ENCODE peak calls at places on chromosomes 4 and X, in eight cellular contexts. X is fibroblast of pulmonary artery, Z is kidney, A is spleen, K is mammary epithelial cell, P is astrocyte of the cerebellum, G is HFF-Myc, Y is PC-3. U is an unnamed sample.
A peak's percentile ranks its signal among the peaks of the same experiment; 100 is the strongest.

GRCh38 chr4:86606809-86607208 is 12.7 kb downstream of the PTPN13 start:
- DNase-seq in X (no peak), Z (no peak), A (no peak), K (no peak), P (no peak), G (no peak), Y (no peak), U (no peak)

GRCh38 chr4:42348692-42349091 is 48.6 kb upstream of the SHISA3 start:
- DNase-seq in X (no peak), Z (peak; percentile 55), A (no peak), K (no peak), P (no peak), G (no peak), Y (no peak), U (no peak)

GRCh38 chr4:101615652-101616051 is 174.9 kb upstream of the BANK1 start:
- DNase-seq in X (no peak), Z (no peak), A (no peak), K (no peak), P (no peak), G (no peak), Y (no peak), U (no peak)

GRCh38 chr4:134510544-134510943 is 309.0 kb upstream of the PABPC4L start:
- DNase-seq in X (no peak), Z (no peak), A (no peak), K (no peak), P (no peak), G (no peak), Y (no peak), U (no peak)

GRCh38 chr4:87257523-87257922 is 37.1 kb upstream of the KLHL8 start:
- DNase-seq in X (no peak), Z (no peak), A (no peak), K (no peak), P (no peak), G (no peak), Y (no peak), U (no peak)

GRCh38 chrX:103629295-103630170 is 758 bp downstream of the TCEAL1 start:
- DNase-seq in X (peak; percentile 64), Z (peak; percentile 89), A (peak; percentile 83), K (peak; percentile 46), P (no peak), G (no peak), Y (peak; percentile 75), U (peak; percentile 65)

GRCh38 chr4:51906167-51906647 is 63.3 kb downstream of the DCUN1D4 start:
- DNase-seq in X (peak; percentile 16), Z (no peak), A (no peak), K (no peak), P (no peak), G (no peak), Y (peak; percentile 13), U (no peak)

GRCh38 chr4:120395746-120396145 is 329.1 kb upstream of the MAD2L1 start:
- DNase-seq in X (no peak), Z (no peak), A (peak; percentile 39), K (no peak), P (no peak), G (no peak), Y (no peak), U (no peak)

GRCh38 chr4:62131049-62131448 is 930.9 kb downstream of the ADGRL3 start:
- DNase-seq in X (no peak), Z (no peak), A (peak; percentile 34), K (no peak), P (no peak), G (no peak), Y (no peak), U (no peak)

GRCh38 chr4:81030617-81031388 is at the start of gene BMP3:
- DNase-seq in X (no peak), Z (peak; percentile 70), A (peak; percentile 73), K (peak; percentile 25), P (no peak), G (no peak), Y (peak; percentile 54), U (peak; percentile 29)

GRCh38 chrX:20431486-20431885 is 164.8 kb upstream of the RPS6KA3 start:
- DNase-seq in X (no peak), Z (no peak), A (no peak), K (no peak), P (no peak), G (no peak), Y (no peak), U (no peak)

DNA sequence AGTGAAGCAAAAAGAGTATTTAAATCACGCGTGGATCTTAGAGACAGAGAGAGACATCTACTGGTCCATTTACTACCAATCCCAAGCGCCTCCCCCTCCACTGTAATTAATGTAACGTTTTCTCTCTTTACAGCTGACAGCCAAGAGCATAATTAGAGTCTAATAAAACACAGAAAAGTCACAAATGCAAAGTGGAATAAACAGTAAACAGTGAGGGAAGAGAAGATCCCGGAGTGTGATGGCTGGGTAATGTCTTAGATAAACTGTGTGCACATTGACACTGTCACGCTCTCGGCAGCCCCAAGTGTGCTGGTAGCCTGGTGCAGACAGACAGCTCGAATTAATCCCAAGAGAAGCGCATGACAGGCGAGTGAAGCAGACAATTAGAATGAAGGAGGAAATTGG is 100.3 kb downstream of the CXXC4 start:
- DNase-seq in X (no peak), Z (no peak), A (no peak), K (no peak), P (no peak), G (no peak), Y (no peak), U (no peak)
- TF ChIP-seq CTCF in X (no peak), Z (no peak), A (no peak), K (no peak), P (no peak), G (no peak), Y (no peak), U (no peak)

DNA sequence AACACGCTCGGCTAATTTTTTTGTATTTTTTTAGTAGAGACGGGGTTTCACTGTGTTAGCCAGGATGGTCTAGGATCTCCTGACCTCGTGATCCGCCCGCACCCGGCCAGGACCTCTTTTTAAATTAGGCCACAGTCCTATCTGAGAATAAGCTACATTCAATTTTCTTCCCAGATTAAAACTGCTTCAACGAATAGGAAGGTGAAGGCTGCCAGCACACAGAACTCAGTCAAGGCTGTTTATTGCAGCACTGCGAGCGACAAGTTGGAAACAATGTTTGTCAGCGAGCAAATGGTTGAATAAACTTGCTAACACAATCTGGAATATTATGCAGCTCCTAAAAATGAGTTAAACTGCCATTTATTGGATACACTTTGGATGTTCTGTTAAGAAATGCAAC is 1.9 kb downstream of the GRPEL1 start:
- DNase-seq in X (no peak), Z (no peak), A (no peak), K (no peak), P (no peak), G (no peak), Y (no peak), U (no peak)
- H3K4me3 ChIP-seq in X (no peak overlapping the region), Z (no peak overlapping the region), A (peak overlapping the region; percentile 89), K (no peak overlapping the region), P (no peak overlapping the region), G (peak overlapping the region; percentile 65), Y (peak overlapping the region; percentile 96), U (no peak overlapping the region)

GRCh38 chr4:184669251-184669650 is 19.7 kb downstream of the PRIMPOL start:
- DNase-seq in X (no peak), Z (no peak), A (no peak), K (no peak), P (no peak), G (no peak), Y (no peak), U (no peak)

GRCh38 chr4:184668511-184669114 is 19.1 kb downstream of the PRIMPOL start:
- DNase-seq in X (peak; percentile 33), Z (no peak), A (no peak), K (no peak), P (no peak), G (no peak), Y (no peak), U (no peak)

GRCh38 chr4:184671101-184671500 is 21.6 kb downstream of the PRIMPOL start:
- DNase-seq in X (no peak), Z (no peak), A (no peak), K (peak; percentile 64), P (no peak), G (no peak), Y (no peak), U (no peak)

GRCh38 chr4:184666670-184667069 is 17.1 kb downstream of the PRIMPOL start:
- DNase-seq in X (no peak), Z (no peak), A (no peak), K (no peak), P (no peak), G (no peak), Y (no peak), U (no peak)

DNA sequence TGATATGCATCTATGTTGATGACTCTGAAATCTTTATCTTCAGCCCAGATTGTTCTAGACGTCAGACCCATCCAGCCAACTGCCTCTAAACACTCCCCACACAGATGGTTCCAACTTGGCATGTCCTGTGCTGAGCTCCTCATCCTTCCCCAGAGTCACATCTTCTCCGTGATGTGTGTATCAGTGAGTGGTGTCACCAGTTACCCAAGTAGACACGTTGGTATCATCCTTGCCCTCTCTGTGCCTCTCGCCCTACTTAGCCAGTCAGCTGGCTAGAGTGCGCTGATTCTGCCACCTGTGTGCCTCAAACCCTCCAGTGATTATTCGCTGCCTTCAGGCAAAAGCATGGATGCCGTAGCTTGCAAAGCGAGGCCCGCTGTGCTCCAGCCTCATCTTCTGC is 18.6 kb downstream of the PRIMPOL start:
- DNase-seq in X (no peak), Z (no peak), A (no peak), K (no peak), P (no peak), G (no peak), Y (no peak), U (no peak)
- TF ChIP-seq CTCF in X (no peak), Z (no peak), A (no peak), K (no peak), P (no peak), G (no peak), Y (no peak), U (no peak)

GRCh38 chr4:70893790-70894189 is 8.4 kb upstream of the MOB1B start:
- DNase-seq in X (no peak), Z (no peak), A (no peak), K (no peak), P (no peak), G (no peak), Y (no peak), U (no peak)

GRCh38 chr4:70892086-70892769 is 9.9 kb upstream of the MOB1B start:
- DNase-seq in X (peak; percentile 10), Z (no peak), A (no peak), K (no peak), P (no peak), G (no peak), Y (no peak), U (no peak)

GRCh38 chr4:70901607-70901983 is 574 bp upstream of the MOB1B start:
- DNase-seq in X (no peak), Z (no peak), A (no peak), K (peak; percentile 2), P (no peak), G (no peak), Y (no peak), U (no peak)

GRCh38 chr4:70895405-70895804 is 6.8 kb upstream of the MOB1B start:
- DNase-seq in X (peak; percentile 8), Z (no peak), A (no peak), K (peak; percentile 17), P (peak; percentile 31), G (no peak), Y (no peak), U (no peak)

DNA sequence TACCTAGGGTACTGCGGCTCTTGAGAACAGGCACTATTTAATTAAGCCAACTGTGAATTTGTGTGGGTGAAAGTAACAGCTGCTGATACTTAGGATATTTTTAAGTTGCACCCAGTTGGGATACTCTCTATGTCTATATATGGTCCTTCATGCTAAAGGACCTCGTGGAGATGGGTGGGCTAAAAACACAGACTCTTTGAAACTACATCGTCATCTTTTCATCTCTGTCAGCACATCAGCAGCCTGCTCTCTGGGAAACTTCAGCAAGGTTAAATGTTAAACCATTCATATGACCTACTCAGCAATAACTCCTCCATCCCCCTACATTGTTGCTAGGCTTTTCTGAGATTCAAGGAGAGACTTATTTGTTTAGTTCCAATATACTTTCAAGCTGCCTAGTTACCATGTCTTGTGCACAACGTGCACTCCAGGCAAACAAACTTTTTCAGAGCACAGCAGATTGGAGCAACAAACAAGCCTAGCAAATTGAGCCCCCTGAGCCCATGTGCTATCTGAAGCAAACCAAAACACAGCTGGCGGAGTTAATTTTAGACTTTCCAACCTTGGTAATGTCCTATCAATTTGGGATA is 6.2 kb upstream of the MOB1B start:
- DNase-seq in X (no peak), Z (no peak), A (no peak), K (no peak), P (no peak), G (no peak), Y (no peak), U (no peak)
- H3K4me3 ChIP-seq in X (no peak overlapping the region), Z (no peak overlapping the region), A (no peak overlapping the region), K (no peak overlapping the region), P (no peak overlapping the region), G (no peak overlapping the region), Y (no peak overlapping the region), U (no peak overlapping the region)

U was measured in fibroblast of the aortic adventitia.